ENCODE peak calls at places on chromosome 7, in nine cellular contexts. C, K, M, A, R, B, O, H and Z are unnamed samples.

GRCh38 chr7:79936281-79936983 is 198.2 kb upstream of the GNAI1 start:
- DNase-seq in O (no peak), A (no peak), R (no peak), B (no peak), K (peak; percentile 71), M (no peak), H (no peak), C (no peak), Z (no peak)

GRCh38 chr7:47400001-47400400 is 181.9 kb downstream of the TNS3 start:
- DNase-seq in A (no peak), H (no peak), R (no peak), K (no peak), C (no peak), B (no peak), M (no peak), O (no peak), Z (no peak)

GRCh38 chr7:96675548-96675947 is 34.1 kb downstream of the SEM1 start:
- DNase-seq in O (no peak), R (no peak), M (no peak), B (no peak), H (no peak), A (no peak), K (peak; percentile 16), C (no peak), Z (no peak)

GRCh38 chr7:141550694-141551079 is 523 bp upstream of the AGK start:
- DNase-seq in O (peak; percentile 27), K (no peak), A (no peak), B (no peak), C (peak; percentile 5), M (no peak), H (peak; percentile 32), R (peak; percentile 6), Z (no peak)

GRCh38 chr7:158725506-158725800 is 20.8 kb upstream of the NCAPG2 start:
- DNase-seq in M (no peak), C (no peak), K (no peak), O (no peak), R (no peak), H (no peak), A (no peak), B (no peak), Z (no peak)

GRCh38 chr7:141649865-141650499 is 52.0 kb downstream of the DENND11 start:
- DNase-seq in R (peak; percentile 91), A (no peak), B (no peak), H (peak; percentile 51), K (peak; percentile 93), M (peak; percentile 41), C (peak; percentile 45), O (peak; percentile 83), Z (no peak)

GRCh38 chr7:18708204-18708603 is 212.7 kb downstream of the HDAC9 start:
- DNase-seq in R (no peak), O (no peak), H (no peak), K (no peak), B (no peak), C (no peak), A (no peak), M (no peak), Z (no peak)

GRCh38 chr7:55522268-55522902 is 49.9 kb downstream of the VOPP1 start:
- DNase-seq in B (no peak), H (no peak), M (no peak), R (no peak), O (no peak), C (no peak), K (no peak), A (no peak), Z (no peak)

GRCh38 chr7:143510854-143511592 is 33.4 kb downstream of the TAS2R41 start:
- DNase-seq in B (no peak), A (peak; percentile 41), O (no peak), R (no peak), H (no peak), M (no peak), K (no peak), C (no peak), Z (no peak)

GRCh38 chr7:137209151-137209822 is 134.2 kb downstream of the PTN start:
- DNase-seq in R (peak; percentile 5), H (no peak), K (peak; percentile 55), C (no peak), O (no peak), M (no peak), A (no peak), B (no peak), Z (no peak)

GRCh38 chr7:141333459-141333858 is 217.8 kb upstream of the AGK start:
- DNase-seq in C (no peak), K (no peak), R (peak; percentile 29), O (no peak), M (no peak), H (no peak), B (no peak), A (no peak), Z (no peak)

DNA sequence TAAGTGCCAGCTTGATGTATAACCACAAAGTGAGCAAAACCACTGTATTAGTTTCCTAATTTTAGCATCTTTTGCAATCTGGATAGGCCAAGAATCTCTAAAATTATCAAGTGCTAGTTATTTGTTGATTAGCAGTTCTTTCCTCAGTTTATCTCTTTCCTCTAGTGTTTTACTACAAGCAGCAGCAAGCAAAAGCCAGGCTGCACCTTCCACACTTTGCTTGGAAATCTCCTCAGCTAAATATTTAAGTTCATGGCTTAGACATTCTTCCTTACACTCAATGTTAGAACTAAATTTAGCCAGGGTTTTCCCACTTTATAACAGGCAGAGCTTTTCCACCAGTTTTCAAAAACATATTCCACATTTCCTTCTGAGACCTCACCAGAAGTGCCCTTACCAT is 85.7 kb upstream of the BMPER start:
- DNase-seq in H (no peak), M (no peak), R (no peak), K (no peak), O (no peak), B (no peak), A (no peak), C (no peak), Z (no peak)
- TF ChIP-seq CTCF in H (no peak), M (no peak), R (no peak), K (no peak), O (no peak), B (no peak), A (no peak), C (no peak), Z (no peak)

DNA sequence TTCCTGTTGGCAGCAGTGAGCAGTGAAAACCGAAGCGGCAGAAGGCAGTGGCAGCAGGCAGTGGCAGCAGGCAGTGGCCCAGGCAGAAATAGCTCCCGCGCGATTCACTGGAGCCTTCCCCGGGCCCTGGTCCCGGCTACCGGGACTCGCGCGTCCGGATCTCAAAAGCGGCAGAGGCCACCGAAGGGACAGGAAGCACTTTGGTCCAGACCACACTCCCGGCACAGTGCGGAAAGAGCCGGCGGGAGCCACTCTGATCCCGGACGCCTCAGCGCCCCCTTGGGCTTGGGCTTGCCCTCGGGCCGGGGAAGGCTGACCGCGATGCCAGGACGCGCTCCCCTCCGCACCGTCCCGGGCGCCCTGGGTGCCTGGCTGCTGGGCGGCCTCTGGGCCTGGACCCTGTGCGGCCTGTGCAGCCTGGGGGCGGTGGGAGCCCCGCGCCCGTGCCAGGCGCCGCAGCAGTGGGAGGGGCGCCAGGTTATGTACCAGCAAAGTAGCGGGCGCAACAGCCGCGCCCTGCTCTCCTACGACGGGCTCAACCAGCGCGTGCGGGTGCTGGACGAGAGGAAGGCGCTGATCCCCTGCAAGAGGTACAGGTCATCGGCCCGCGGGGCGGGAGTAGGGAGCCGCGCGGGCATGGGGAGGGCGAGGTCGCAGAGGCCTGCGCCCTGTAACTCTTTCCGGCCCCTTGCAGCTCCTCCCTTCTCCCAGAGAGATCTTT is at the start of gene EPDR1:
- DNase-seq in R (peak; percentile 63), O (peak; percentile 79), C (peak; percentile 29), H (peak; percentile 49), A (peak; percentile 83), M (peak; percentile 74), B (no peak), K (no peak), Z (no peak)
- TF ChIP-seq CTCF in R (peak; percentile 9), O (no peak), C (peak; percentile 34), H (peak; percentile 12), A (peak; percentile 43), M (no peak), B (peak; percentile 20), K (peak; percentile 6), Z (peak; percentile 14)

GRCh38 chr7:43764807-43765491 is 6.5 kb downstream of the BLVRA start:
- DNase-seq in R (peak; percentile 71), B (no peak), K (peak; percentile 44), M (peak; percentile 71), H (no peak), C (no peak), A (no peak), O (no peak), Z (no peak)

GRCh38 chr7:43761382-43761781 is 2.9 kb downstream of the BLVRA start:
- DNase-seq in B (no peak), K (no peak), R (no peak), O (no peak), A (no peak), C (no peak), H (no peak), M (no peak), Z (no peak)

GRCh38 chr7:43761919-43762318 is 3.4 kb downstream of the BLVRA start:
- DNase-seq in B (no peak), O (no peak), R (no peak), M (no peak), A (no peak), C (no peak), K (no peak), H (no peak), Z (no peak)

GRCh38 chr7:43764039-43764789 is 5.7 kb downstream of the BLVRA start:
- DNase-seq in R (peak; percentile 27), B (no peak), A (peak; percentile 86), H (peak; percentile 34), O (peak; percentile 68), C (peak; percentile 41), K (peak; percentile 53), M (peak; percentile 58), Z (peak; percentile 74)

GRCh38 chr7:43763183-43763582 is 4.7 kb downstream of the BLVRA start:
- DNase-seq in A (no peak), M (no peak), K (no peak), B (no peak), H (no peak), O (no peak), R (no peak), C (no peak), Z (no peak)
- TF ChIP-seq CTCF in A (no peak), M (peak; percentile 24), K (no peak), B (no peak), H (no peak), O (no peak), R (no peak), C (no peak), Z (no peak)

GRCh38 chr7:149460493-149461330 is at the start of gene ZNF777:
- DNase-seq in A (peak; percentile 90), O (peak; percentile 87), M (peak; percentile 75), R (peak; percentile 93), K (peak; percentile 91), B (peak; percentile 15), H (peak; percentile 72), C (peak; percentile 71), Z (no peak)
- TF ChIP-seq CTCF in A (peak; percentile 59), O (no peak), M (peak; percentile 70), R (peak; percentile 69), K (peak; percentile 44), B (peak; percentile 52), H (peak; percentile 63), C (peak; percentile 46), Z (peak; percentile 74)

GRCh38 chr7:30469303-30469702 is 9.3 kb downstream of the NOD1 start:
- DNase-seq in C (peak; percentile 69), R (peak; percentile 92), K (peak; percentile 100), O (peak; percentile 91), A (peak; percentile 81), H (peak; percentile 82), B (no peak), M (peak; percentile 83), Z (no peak)
- TF ChIP-seq CTCF in C (peak; percentile 39), R (peak; percentile 47), K (peak; percentile 71), O (peak; percentile 6), A (peak; percentile 25), H (peak; percentile 35), B (peak; percentile 31), M (peak; percentile 61), Z (peak; percentile 28)